ENCODE peak calls at places on chromosomes 16 and 17, in seven cellular contexts. R is H1, J is K562, I is SK-N-SH, W is HepG2, G is HCT116, Q is GM12878. C is an unnamed sample.

GRCh38 chr17:40101367-40102210 is 1.2 kb upstream of the NR1D1 start:
- DNase-seq in G (no peak), I (no peak), Q (no peak), W (no peak), R (no peak), J (no peak), C (no peak)

GRCh38 chr16:88649195-88649923 is 1.5 kb downstream of the CYBA start:
- DNase-seq in J (no peak), Q (no peak), I (no peak), R (no peak), G (no peak), W (peak; percentile 68), C (no peak)

GRCh38 chr17:50972579-50972978 is 106.4 kb upstream of the TOB1 start:
- DNase-seq in R (no peak), G (no peak), Q (no peak), W (no peak), I (peak; percentile 70), J (no peak), C (no peak)

GRCh38 chr17:39777534-39778365 is 40.0 kb downstream of the GRB7 start:
- DNase-seq in I (no peak), J (no peak), W (no peak), G (no peak), R (no peak), Q (peak; percentile 73), C (no peak)

GRCh38 chr17:43216762-43217613 is 5.3 kb downstream of the TMEM106A start:
- DNase-seq in W (peak; percentile 99), I (no peak), G (no peak), R (no peak), J (no peak), Q (no peak), C (no peak)

GRCh38 chr16:49466529-49466831 is 92.9 kb downstream of the C16orf78 start:
- DNase-seq in J (no peak), W (no peak), G (no peak), I (no peak), Q (no peak), R (no peak), C (no peak)

GRCh38 chr17:17706140-17707060 is 25.1 kb downstream of the RAI1 start:
- DNase-seq in J (no peak), I (no peak), W (no peak), G (no peak), Q (no peak), R (no peak), C (no peak)

GRCh38 chr16:81946206-81946605 is 65.1 kb downstream of the SDR42E1 start:
- DNase-seq in W (no peak), Q (no peak), R (no peak), J (no peak), G (no peak), I (no peak), C (no peak)

GRCh38 chr16:1095450-1096163 is 437 bp downstream of the C1QTNF8 start:
- DNase-seq in R (no peak), Q (no peak), I (no peak), G (no peak), J (no peak), W (no peak), C (no peak)

GRCh38 chr17:48541574-48542113 is 3.3 kb downstream of the HOXB2 start:
- DNase-seq in G (no peak), J (peak; percentile 75), W (no peak), Q (no peak), I (peak; percentile 44), R (no peak), C (peak; percentile 86)

GRCh38 chr17:77959926-77960521 is 1.5 kb downstream of the TNRC6C start:
- DNase-seq in J (peak; percentile 19), Q (no peak), W (no peak), I (peak; percentile 55), G (no peak), R (no peak), C (no peak)

GRCh38 chr16:84827131-84827574 is 7.4 kb downstream of the CRISPLD2 start:
- DNase-seq in Q (no peak), R (no peak), I (peak; percentile 85), G (no peak), W (no peak), J (no peak), C (no peak)

GRCh38 chr17:37168731-37169353 is 206.9 kb upstream of the C17orf78 start:
- DNase-seq in W (peak; percentile 7), I (no peak), Q (no peak), R (no peak), J (no peak), G (no peak), C (no peak)

GRCh38 chr17:29590979-29591736 is 1.7 kb upstream of the GIT1 start:
- DNase-seq in R (no peak), W (peak; percentile 58), G (peak; percentile 48), J (peak; percentile 74), Q (no peak), I (peak; percentile 83), C (no peak)

GRCh38 chr16:50037791-50038190 is 12.8 kb downstream of the CNEP1R1 start:
- DNase-seq in G (no peak), Q (no peak), W (no peak), J (no peak), R (no peak), I (no peak), C (no peak)

GRCh38 chr16:918068-918467 is 52.7 kb downstream of the LMF1 start:
- DNase-seq in Q (no peak), W (no peak), I (no peak), J (no peak), R (no peak), G (no peak), C (no peak)

GRCh38 chr17:41987642-41988041 is 21.0 kb downstream of the CNP start:
- DNase-seq in R (no peak), G (no peak), Q (no peak), J (no peak), I (no peak), W (no peak), C (no peak)

GRCh38 chr17:77375917-77376651 is 235.3 kb downstream of the SEC14L1 start:
- DNase-seq in W (no peak), R (no peak), J (no peak), G (no peak), Q (no peak), I (peak; percentile 82), C (no peak)

GRCh38 chr17:33753452-33753851 is 460.4 kb upstream of the ASIC2 start:
- DNase-seq in I (no peak), J (no peak), G (no peak), R (no peak), W (no peak), Q (no peak), C (no peak)

GRCh38 chr17:76261421-76262215 is 3.5 kb upstream of the UBALD2 start:
- DNase-seq in G (no peak), R (no peak), I (no peak), W (no peak), Q (no peak), J (no peak), C (no peak)

GRCh38 chr17:83080641-83081560 is 1.5 kb downstream of the METRNL start:
- DNase-seq in G (no peak), J (peak; percentile 53), R (no peak), I (peak; percentile 77), W (no peak), Q (no peak), C (no peak)

GRCh38 chr16:87252269-87252970 is 64.8 kb downstream of the C16orf95 start:
- DNase-seq in G (no peak), J (no peak), Q (no peak), W (no peak), R (no peak), I (no peak), C (no peak)

DNA sequence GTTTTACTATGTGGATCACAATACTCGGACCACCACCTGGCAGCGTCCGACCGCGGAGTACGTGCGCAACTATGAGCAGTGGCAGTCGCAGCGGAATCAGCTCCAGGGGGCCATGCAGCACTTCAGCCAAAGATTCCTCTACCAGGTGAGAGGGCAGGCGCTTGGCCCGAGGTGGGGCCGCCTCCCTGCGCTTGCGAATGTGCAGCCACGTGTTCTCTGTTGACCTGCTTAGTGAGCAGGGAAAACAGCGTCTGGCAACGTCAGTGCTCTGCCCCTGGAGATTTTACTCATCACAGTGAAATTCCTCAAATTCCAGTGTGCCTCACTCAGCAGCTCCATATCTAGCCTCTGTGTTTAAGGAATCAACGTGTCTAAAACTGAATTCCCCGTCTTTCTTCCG is 33.4 kb upstream of the CLEC18A start:
- DNase-seq in Q (no peak), W (no peak), I (no peak), J (no peak), R (peak; percentile 46), G (no peak), C (no peak)
- TF ChIP-seq JUND in Q (no peak), W (no peak), I (peak; percentile 36), J (no peak), R (no peak), G (no peak), C (no peak)

DNA sequence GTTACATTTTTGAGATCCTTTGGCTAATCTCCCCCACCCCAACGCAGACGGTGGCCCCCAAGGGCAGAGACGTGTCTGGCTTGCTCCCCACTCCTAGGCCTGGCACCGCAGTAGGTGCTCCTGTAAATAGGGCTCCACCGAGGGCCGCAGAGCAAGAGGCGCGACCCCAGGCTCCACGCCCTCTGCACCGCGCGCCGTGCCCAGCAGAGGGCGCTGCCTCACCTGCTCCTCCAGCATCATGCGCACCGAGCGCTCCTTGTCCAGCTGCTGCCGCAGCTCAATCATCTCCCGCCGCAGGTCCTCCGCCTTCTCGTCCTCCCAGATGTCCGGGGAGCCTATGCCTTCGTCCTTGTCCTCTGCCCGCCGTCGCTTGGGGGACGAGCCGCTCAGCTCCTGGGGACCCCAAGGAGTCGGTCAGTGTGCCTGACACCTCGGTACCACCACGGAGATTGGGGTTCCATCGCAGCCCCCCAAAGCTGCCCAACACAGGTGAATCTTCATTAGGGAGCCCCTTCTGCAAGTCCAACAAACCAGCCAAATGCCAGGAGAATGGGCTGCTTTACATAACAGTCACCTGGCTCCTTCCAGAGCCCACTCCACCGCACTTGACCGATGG is 11.2 kb downstream of the TFAP4 start:
- DNase-seq in J (peak; percentile 69), R (no peak), W (peak; percentile 26), G (peak; percentile 22), Q (no peak), I (peak; percentile 78), C (peak; percentile 48)
- TF ChIP-seq JUND in J (no peak), R (no peak), W (no peak), G (no peak), Q (no peak), I (no peak), C (no peak)

GRCh38 chr16:66030036-66030435 is 336.5 kb upstream of the CDH5 start:
- DNase-seq in I (no peak), G (no peak), J (no peak), R (no peak), Q (no peak), W (no peak), C (no peak)
- TF ChIP-seq JUND in I (no peak), G (no peak), J (no peak), R (no peak), Q (no peak), W (no peak), C (no peak)

GRCh38 chr17:59668816-59669215 is 38.4 kb downstream of the PTRH2 start:
- DNase-seq in Q (no peak), W (no peak), J (no peak), I (no peak), G (peak; percentile 49), R (no peak), C (no peak)
- TF ChIP-seq JUND in Q (no peak), W (no peak), J (no peak), I (peak; percentile 89), G (no peak), R (no peak), C (no peak)

GRCh38 chr17:8117980-8118768 is at the start of gene ALOXE3:
- DNase-seq in G (peak; percentile 84), J (peak; percentile 31), I (peak; percentile 72), W (peak; percentile 49), Q (no peak), R (no peak), C (peak; percentile 79)
- TF ChIP-seq JUND in G (peak; percentile 93), J (peak; percentile 32), I (no peak), W (no peak), Q (no peak), R (no peak), C (peak; percentile 8)